ENCODE peak calls at places on chromosome 1, in six cellular contexts. K is pancreas; I is activated T-cell treated with anti-CD3 and anti-CD28 coated beads, Interleukin-2, amount 50 U/mL, for 72 hours; C is stimulated activated naive CD8-positive, alpha-beta T cell treated with anti-CD3 and anti-CD28 coated beads, Interleukin-15, amount 100 ng/mL, for 72 hours; Q is lung; G is K562. J is an unnamed sample.

GRCh38 chr1:160496334-160496733 is 26.7 kb downstream of the SLAMF6 start:
- ATAC-seq in K (no peak), I (peak; percentile 51), C (peak; percentile 40), Q (no peak), G (no peak), J (peak; percentile 91)

GRCh38 chr1:228171221-228171891 is 5.8 kb downstream of the IBA57 start:
- ATAC-seq in K (no peak), I (no peak), C (peak; percentile 6), Q (no peak), G (no peak), J (no peak)

GRCh38 chr1:54557956-54558355 is 9.9 kb downstream of the ACOT11 start:
- ATAC-seq in K (peak; percentile 22), I (no peak), C (no peak), Q (no peak), G (no peak), J (no peak)

GRCh38 chr1:173682174-173682573 is 12.5 kb upstream of the ANKRD45 start:
- ATAC-seq in K (no peak), I (no peak), C (no peak), Q (no peak), G (peak; percentile 40), J (no peak)

GRCh38 chr1:9606948-9607347 is 18.2 kb downstream of the TMEM201 start:
- ATAC-seq in K (no peak), I (no peak), C (no peak), Q (no peak), G (no peak), J (no peak)

GRCh38 chr1:154436433-154436832 is 31.3 kb downstream of the IL6R start:
- ATAC-seq in K (no peak), I (no peak), C (no peak), Q (no peak), G (no peak), J (no peak)

GRCh38 chr1:166972193-166972592 is 3.1 kb downstream of the ILDR2 start:
- ATAC-seq in K (no peak), I (no peak), C (no peak), Q (no peak), G (no peak), J (no peak)

GRCh38 chr1:17181785-17182464 is 23.0 kb upstream of the PADI1 start:
- ATAC-seq in K (no peak), I (peak; percentile 40), C (no peak), Q (no peak), G (no peak), J (peak; percentile 60)

GRCh38 chr1:200873116-200873670 is 412 bp downstream of the GPR25 start:
- ATAC-seq in K (peak; percentile 53), I (no peak), C (no peak), Q (no peak), G (no peak), J (no peak)

GRCh38 chr1:242467556-242468145 is 56.8 kb downstream of the PLD5 start:
- ATAC-seq in K (peak; percentile 81), I (no peak), C (peak; percentile 52), Q (no peak), G (peak; percentile 88), J (no peak)

J was measured in activated T-helper 17 cell treated with anti-CD3 and anti-CD28 coated beads, Interleukin-2, amount 50 U/mL, for 72 hours.